ENCODE peak calls at places on chromosomes 16 and 17, in eight cellular contexts. Y is GM23338; U is effector memory CD4-positive, alpha-beta T cell; P is NCI-H1436; W is posterior vena cava; A is SHP77 treated with DMSO at 0.1 percent for 48 hours; T is naive thymus-derived CD4-positive, alpha-beta T cell; H is mesenteric fat pad. D is an unnamed sample.

GRCh38 chr16:72023962-72024361 is 15.4 kb downstream of the DHODH start:
- DNase-seq in Y (no peak), U (no peak), P (no peak), W (no peak), A (no peak), T (no peak), H (no peak), D (no peak)

GRCh38 chr16:56916571-56917403 is 15.2 kb upstream of the HERPUD1 start:
- DNase-seq in Y (no peak), U (no peak), P (no peak), W (peak), A (no peak), T (no peak), H (no peak), D (no peak)

GRCh38 chr16:67030221-67030962 is 1.4 kb downstream of the CBFB start:
- DNase-seq in Y (no peak), U (no peak), P (no peak), W (peak), A (no peak), T (no peak), H (peak), D (no peak)

GRCh38 chr16:70715860-70716357 is 30.1 kb upstream of the MTSS2 start:
- DNase-seq in Y (no peak), U (no peak), P (no peak), W (no peak), A (no peak), T (no peak), H (no peak), D (no peak)

GRCh38 chr17:74677558-74678466 is 34.9 kb downstream of the CD300LF start:
- DNase-seq in Y (peak), U (no peak), P (no peak), W (no peak), A (peak), T (no peak), H (no peak), D (no peak)

GRCh38 chr17:28763137-28763799 is 19.5 kb downstream of the TRAF4 start:
- DNase-seq in Y (no peak), U (no peak), P (no peak), W (no peak), A (no peak), T (no peak), H (peak), D (no peak)

GRCh38 chr17:539048-539447 is 175.6 kb downstream of the VPS53 start:
- DNase-seq in Y (no peak), U (no peak), P (no peak), W (peak), A (no peak), T (no peak), H (no peak), D (no peak)

GRCh38 chr17:70323269-70323668 is 153.9 kb downstream of the KCNJ2 start:
- DNase-seq in Y (no peak), U (no peak), P (no peak), W (no peak), A (no peak), T (no peak), H (no peak), D (no peak)

GRCh38 chr17:50175035-50175788 is 9.4 kb downstream of the SGCA start:
- DNase-seq in Y (no peak), U (no peak), P (no peak), W (no peak), A (no peak), T (peak), H (no peak), D (no peak)

GRCh38 chr17:61415374-61416210 is 15.9 kb downstream of the TBX2 start:
- DNase-seq in Y (no peak), U (no peak), P (no peak), W (peak), A (no peak), T (no peak), H (peak), D (no peak)

GRCh38 chr17:67165201-67165600 is 79.8 kb downstream of the HELZ start:
- DNase-seq in Y (no peak), U (no peak), P (no peak), W (no peak), A (no peak), T (no peak), H (no peak), D (no peak)

GRCh38 chr16:8278181-8278580 is 312.1 kb downstream of the TMEM114 start:
- DNase-seq in Y (no peak), U (no peak), P (no peak), W (no peak), A (no peak), T (no peak), H (no peak), D (no peak)

GRCh38 chr17:30922235-30922993 is 669 bp downstream of the ADAP2 start:
- DNase-seq in Y (peak), U (no peak), P (no peak), W (peak), A (no peak), T (no peak), H (peak), D (no peak)